ENCODE peak calls at places on chromosome 22, in six cellular contexts. T is effector CD4-positive, alpha-beta T cell; X is NCI-H1092 treated with DMSO at 0.1 percent for 48 hours; B is dermis microvascular lymphatic vessel endothelial cell; V is A549; R is HT1080. K is an unnamed sample.

GRCh38 chr22:27972732-27973698 is 54.0 kb upstream of the PITPNB start:
- DNase-seq in X (no peak), B (no peak), T (no peak), V (no peak), R (no peak), K (no peak)

GRCh38 chr22:49426618-49427266 is 400.9 kb downstream of the BRD1 start:
- DNase-seq in X (no peak), V (no peak), R (no peak), B (no peak), T (no peak), K (no peak)

GRCh38 chr22:42688914-42689275 is 31.8 kb downstream of the A4GALT start:
- DNase-seq in B (no peak), R (no peak), T (no peak), V (no peak), X (no peak), K (no peak)

GRCh38 chr22:24962835-24963234 is 10.3 kb downstream of the KIAA1671 start:
- DNase-seq in B (no peak), V (no peak), R (no peak), X (no peak), T (no peak), K (no peak)

GRCh38 chr22:18965526-18966421 is 29.7 kb upstream of the PRODH start:
- DNase-seq in X (no peak), V (no peak), T (no peak), R (no peak), B (no peak), K (no peak)

GRCh38 chr22:19147193-19147780 is 2.8 kb downstream of the GSC2 start:
- DNase-seq in T (no peak), B (no peak), V (no peak), R (no peak), X (no peak), K (no peak)

GRCh38 chr22:43310311-43310710 is 32.9 kb downstream of the SCUBE1 start:
- DNase-seq in V (no peak), X (no peak), B (no peak), T (no peak), R (no peak), K (no peak)

GRCh38 chr22:46848227-46848626 is 85.8 kb downstream of the TBC1D22A start:
- DNase-seq in X (no peak), B (no peak), R (no peak), T (no peak), V (no peak), K (no peak)

GRCh38 chr22:39291501-39291900 is 27.9 kb downstream of the RPL3 start:
- DNase-seq in V (no peak), X (no peak), B (no peak), T (no peak), R (no peak), K (no peak)

GRCh38 chr22:20247010-20247505 is 21.1 kb downstream of the RTN4R start:
- DNase-seq in R (no peak), B (no peak), T (no peak), V (no peak), X (no peak), K (no peak)

GRCh38 chr22:41092847-41093371 is 517 bp downstream of the EP300 start:
- DNase-seq in R (peak), X (peak), V (peak), T (peak), B (peak), K (no peak)

GRCh38 chr22:20028855-20029549 is 8.1 kb downstream of the TANGO2 start:
- DNase-seq in T (no peak), X (no peak), R (no peak), B (peak), V (no peak), K (no peak)

K was measured in mesothelial cell of epicardium.